ENCODE peak calls at places on chromosome 4, in ten cellular contexts. One of them, this sample, is unnamed.

GRCh38 chr4:40307627-40308497 is 27.3 kb upstream of the CHRNA9 start:
- DNase-seq in spleen: peak
- DNase-seq in stomach: peak
- DNase-seq in endothelial cell of umbilical vein: no peak
- DNase-seq in prostate gland: no peak
- DNase-seq in SK-N-SH: no peak
- DNase-seq in transverse colon: peak
- DNase-seq in K562: peak
- DNase-seq in breast epithelium: no peak
- DNase-seq in GM12878: peak
- DNase-seq in this sample: no peak

GRCh38 chr4:81757706-81758105 is 286.0 kb upstream of the RASGEF1B start:
- DNase-seq in spleen: no peak
- DNase-seq in stomach: no peak
- DNase-seq in endothelial cell of umbilical vein: no peak
- DNase-seq in prostate gland: no peak
- DNase-seq in SK-N-SH: no peak
- DNase-seq in transverse colon: no peak
- DNase-seq in K562: no peak
- DNase-seq in breast epithelium: no peak
- DNase-seq in GM12878: no peak
- DNase-seq in this sample: no peak

GRCh38 chr4:8917868-8918783 is 46.5 kb upstream of the HMX1 start:
- DNase-seq in spleen: peak
- DNase-seq in stomach: peak
- DNase-seq in endothelial cell of umbilical vein: peak
- DNase-seq in prostate gland: peak
- DNase-seq in SK-N-SH: peak
- DNase-seq in transverse colon: peak
- DNase-seq in K562: peak
- DNase-seq in breast epithelium: peak
- DNase-seq in GM12878: no peak
- DNase-seq in this sample: no peak

GRCh38 chr4:128907966-128908365 is 98.5 kb downstream of the JADE1 start:
- DNase-seq in spleen: no peak
- DNase-seq in stomach: no peak
- DNase-seq in endothelial cell of umbilical vein: no peak
- DNase-seq in prostate gland: no peak
- DNase-seq in SK-N-SH: no peak
- DNase-seq in transverse colon: no peak
- DNase-seq in K562: no peak
- DNase-seq in breast epithelium: no peak
- DNase-seq in GM12878: no peak
- DNase-seq in this sample: no peak

GRCh38 chr4:95547708-95548471 is 883 bp downstream of the UNC5C start:
- DNase-seq in spleen: no peak
- DNase-seq in stomach: no peak
- DNase-seq in endothelial cell of umbilical vein: peak
- DNase-seq in prostate gland: peak
- DNase-seq in SK-N-SH: no peak
- DNase-seq in transverse colon: peak
- DNase-seq in K562: no peak
- DNase-seq in breast epithelium: no peak
- DNase-seq in GM12878: no peak
- DNase-seq in this sample: no peak

GRCh38 chr4:17094209-17094608 is 195.8 kb upstream of the LDB2 start:
- DNase-seq in spleen: no peak
- DNase-seq in stomach: no peak
- DNase-seq in endothelial cell of umbilical vein: no peak
- DNase-seq in prostate gland: no peak
- DNase-seq in SK-N-SH: no peak
- DNase-seq in transverse colon: no peak
- DNase-seq in K562: no peak
- DNase-seq in breast epithelium: no peak
- DNase-seq in GM12878: no peak
- DNase-seq in this sample: peak

GRCh38 chr4:69025191-69025998 is 70.9 kb upstream of the UGT2B7 start:
- DNase-seq in spleen: peak
- DNase-seq in stomach: no peak
- DNase-seq in endothelial cell of umbilical vein: no peak
- DNase-seq in prostate gland: no peak
- DNase-seq in SK-N-SH: no peak
- DNase-seq in transverse colon: peak
- DNase-seq in K562: no peak
- DNase-seq in breast epithelium: no peak
- DNase-seq in GM12878: no peak
- DNase-seq in this sample: no peak

GRCh38 chr4:117949621-117950020 is 84.7 kb upstream of the NDST3 start:
- DNase-seq in spleen: no peak
- DNase-seq in stomach: no peak
- DNase-seq in endothelial cell of umbilical vein: no peak
- DNase-seq in prostate gland: no peak
- DNase-seq in SK-N-SH: no peak
- DNase-seq in transverse colon: no peak
- DNase-seq in K562: no peak
- DNase-seq in breast epithelium: no peak
- DNase-seq in GM12878: no peak
- DNase-seq in this sample: no peak

GRCh38 chr4:2742823-2743517 is 13.2 kb downstream of the TNIP2 start:
- DNase-seq in spleen: no peak
- DNase-seq in stomach: no peak
- DNase-seq in endothelial cell of umbilical vein: no peak
- DNase-seq in prostate gland: no peak
- DNase-seq in SK-N-SH: no peak
- DNase-seq in transverse colon: no peak
- DNase-seq in K562: no peak
- DNase-seq in breast epithelium: no peak
- DNase-seq in GM12878: no peak
- DNase-seq in this sample: no peak
- TF ChIP-seq POLR2AphosphoS5 in spleen: no peak
- TF ChIP-seq POLR2AphosphoS5 in stomach: no peak
- TF ChIP-seq POLR2AphosphoS5 in endothelial cell of umbilical vein: no peak
- TF ChIP-seq POLR2AphosphoS5 in prostate gland: no peak
- TF ChIP-seq POLR2AphosphoS5 in SK-N-SH: no peak
- TF ChIP-seq POLR2AphosphoS5 in transverse colon: no peak
- TF ChIP-seq POLR2AphosphoS5 in K562: no peak
- TF ChIP-seq POLR2AphosphoS5 in breast epithelium: no peak
- TF ChIP-seq POLR2AphosphoS5 in GM12878: peak
- TF ChIP-seq POLR2AphosphoS5 in this sample: no peak

GRCh38 chr4:73181231-73181630 is 77.4 kb downstream of the ANKRD17 start:
- DNase-seq in spleen: no peak
- DNase-seq in stomach: no peak
- DNase-seq in endothelial cell of umbilical vein: no peak
- DNase-seq in prostate gland: no peak
- DNase-seq in SK-N-SH: no peak
- DNase-seq in transverse colon: no peak
- DNase-seq in K562: no peak
- DNase-seq in breast epithelium: no peak
- DNase-seq in GM12878: no peak
- DNase-seq in this sample: no peak
- H3K27ac ChIP-seq in spleen: no peak
- H3K27ac ChIP-seq in stomach: no peak
- H3K27ac ChIP-seq in endothelial cell of umbilical vein: no peak
- H3K27ac ChIP-seq in prostate gland: no peak
- H3K27ac ChIP-seq in SK-N-SH: no peak
- H3K27ac ChIP-seq in transverse colon: no peak
- H3K27ac ChIP-seq in K562: peak
- H3K27ac ChIP-seq in breast epithelium: no peak
- H3K27ac ChIP-seq in GM12878: no peak
- H3K27ac ChIP-seq in this sample: peak

DNA sequence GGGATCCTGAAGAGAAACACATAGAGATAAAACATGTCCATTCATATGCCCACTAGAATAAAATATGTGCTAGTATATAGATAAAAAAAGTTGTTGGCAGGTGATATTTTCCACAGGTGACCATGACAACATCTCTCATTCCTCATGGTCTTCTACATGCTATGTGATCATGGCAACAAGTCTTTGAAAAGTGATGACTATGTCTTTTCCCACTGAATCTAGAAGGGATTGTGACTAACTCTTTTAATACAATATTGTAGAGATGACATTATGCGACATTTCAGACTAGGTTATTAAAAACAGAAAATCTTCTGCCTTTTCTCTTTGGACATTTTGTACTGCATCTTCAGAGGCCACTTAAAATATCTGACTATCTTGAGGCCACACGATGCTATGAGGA is 126.0 kb upstream of the GABRA2 start:
- DNase-seq in spleen: no peak
- DNase-seq in stomach: no peak
- DNase-seq in endothelial cell of umbilical vein: no peak
- DNase-seq in prostate gland: no peak
- DNase-seq in SK-N-SH: no peak
- DNase-seq in transverse colon: no peak
- DNase-seq in K562: no peak
- DNase-seq in breast epithelium: no peak
- DNase-seq in GM12878: no peak
- DNase-seq in this sample: no peak
- TF ChIP-seq POLR2AphosphoS5 in spleen: no peak
- TF ChIP-seq POLR2AphosphoS5 in stomach: no peak
- TF ChIP-seq POLR2AphosphoS5 in endothelial cell of umbilical vein: no peak
- TF ChIP-seq POLR2AphosphoS5 in prostate gland: no peak
- TF ChIP-seq POLR2AphosphoS5 in SK-N-SH: no peak
- TF ChIP-seq POLR2AphosphoS5 in transverse colon: no peak
- TF ChIP-seq POLR2AphosphoS5 in K562: no peak
- TF ChIP-seq POLR2AphosphoS5 in breast epithelium: no peak
- TF ChIP-seq POLR2AphosphoS5 in GM12878: no peak
- TF ChIP-seq POLR2AphosphoS5 in this sample: no peak

GRCh38 chr4:140754918-140755810 is 1.0 kb downstream of the TBC1D9 start:
- DNase-seq in spleen: no peak
- DNase-seq in stomach: no peak
- DNase-seq in endothelial cell of umbilical vein: peak
- DNase-seq in prostate gland: no peak
- DNase-seq in SK-N-SH: no peak
- DNase-seq in transverse colon: no peak
- DNase-seq in K562: no peak
- DNase-seq in breast epithelium: no peak
- DNase-seq in GM12878: no peak
- DNase-seq in this sample: no peak
- H3K27ac ChIP-seq in spleen: peak
- H3K27ac ChIP-seq in stomach: peak
- H3K27ac ChIP-seq in endothelial cell of umbilical vein: peak
- H3K27ac ChIP-seq in prostate gland: peak
- H3K27ac ChIP-seq in SK-N-SH: peak
- H3K27ac ChIP-seq in transverse colon: peak
- H3K27ac ChIP-seq in K562: no peak
- H3K27ac ChIP-seq in breast epithelium: peak
- H3K27ac ChIP-seq in GM12878: no peak
- H3K27ac ChIP-seq in this sample: peak

This sample was measured in SK-N-MC.